ENCODE peak calls at places on chromosomes 7 and 10, in ten cellular contexts. U is BJ; D is activated CD8-positive, alpha-beta memory T cell treated with anti-CD3 and anti-CD28 coated beads, Interleukin-2, amount 50 U/mL, for 48 hours; V is naive thymus-derived CD4-positive, alpha-beta T cell; K is stimulated activated naive B cell treated with anti-CD40 and anti-IgM and Interleukin-4, amounts not matched to agents 10 μg/mL and 1 μg/mL and 100 μg/mL, for 72 hours; W is mucosa of descending colon; I is fibroblast of the aortic adventitia; G is Ammon's horn; N is upper lobe of right lung; F is HS-27A. X is an unnamed sample.
A peak's percentile ranks its signal among the peaks of the same experiment; 100 is the strongest.

GRCh38 chr10:8874268-8874667 is 819.8 kb downstream of the GATA3 start:
- DNase-seq in V (no peak), K (no peak), G (no peak), N (no peak), W (no peak), F (no peak), I (no peak), U (no peak), D (no peak), X (no peak)

GRCh38 chr7:4267326-4268039 is 414.6 kb upstream of the FOXK1 start:
- DNase-seq in I (no peak), U (no peak), N (no peak), V (no peak), D (no peak), K (no peak), G (no peak), F (no peak), W (no peak), X (no peak)

GRCh38 chr10:103737735-103738367 is 117.5 kb downstream of the SH3PXD2A start:
- DNase-seq in W (no peak), V (no peak), U (no peak), F (no peak), G (no peak), D (no peak), I (no peak), K (no peak), N (no peak), X (no peak)

GRCh38 chr10:49518982-49519578 is 19.8 kb downstream of the ERCC6 start:
- DNase-seq in W (no peak), V (no peak), N (no peak), K (peak; percentile 19), D (no peak), I (peak; percentile 75), U (no peak), F (no peak), G (peak; percentile 75), X (peak; percentile 33)

GRCh38 chr10:2196272-2196671 is 458.9 kb upstream of the ADARB2 start:
- DNase-seq in G (no peak), F (no peak), U (no peak), K (no peak), D (no peak), N (no peak), V (no peak), I (no peak), W (no peak), X (no peak)

GRCh38 chr7:81111781-81112540 is 193.1 kb upstream of the SEMA3C start:
- DNase-seq in D (no peak), I (no peak), F (no peak), W (no peak), G (peak; percentile 12), V (no peak), U (peak; percentile 10), N (no peak), K (no peak), X (no peak)

GRCh38 chr10:72688208-72688651 is 3.7 kb upstream of the MCU start:
- DNase-seq in V (no peak), I (peak; percentile 83), U (peak; percentile 54), W (no peak), G (no peak), F (peak; percentile 65), N (no peak), D (no peak), K (no peak), X (peak; percentile 97)

GRCh38 chr10:80100861-80101695 is 22.6 kb downstream of the TMEM254 start:
- DNase-seq in I (no peak), G (no peak), K (no peak), N (no peak), V (no peak), D (no peak), W (no peak), U (no peak), F (no peak), X (no peak)

GRCh38 chr10:97234403-97234802 is 48.6 kb upstream of the SLIT1 start:
- DNase-seq in W (no peak), F (no peak), G (peak; percentile 54), V (no peak), N (no peak), K (no peak), I (peak; percentile 76), U (no peak), D (no peak), X (peak; percentile 6)